ENCODE peak calls at places on chromosomes 6 and 20, in four cellular contexts. Z is GM12865, A is fibroblast of lung, G is HCT116. S is an unnamed sample.

GRCh38 chr6:111774346-111774703 is 98.9 kb downstream of the FYN start:
- DNase-seq in Z (no peak), A (peak; percentile 22), G (no peak), S (no peak)

GRCh38 chr6:77353129-77353528 is 110.2 kb downstream of the HTR1B start:
- DNase-seq in Z (no peak), A (no peak), G (no peak), S (no peak)

GRCh38 chr20:52746190-52746589 is 226.0 kb upstream of the TSHZ2 start:
- DNase-seq in Z (no peak), A (no peak), G (no peak), S (no peak)

GRCh38 chr6:25295651-25296050 is 16.5 kb downstream of the CARMIL1 start:
- DNase-seq in Z (no peak), A (peak; percentile 47), G (no peak), S (no peak)

GRCh38 chr20:57223648-57224489 is 42.6 kb downstream of the BMP7 start:
- DNase-seq in Z (no peak), A (no peak), G (no peak), S (no peak)

GRCh38 chr6:48067148-48067709 is 43.8 kb downstream of the PTCHD4 start:
- DNase-seq in Z (no peak), A (peak; percentile 29), G (no peak), S (no peak)

GRCh38 chr20:10741060-10741459 is 67.3 kb upstream of the JAG1 start:
- DNase-seq in Z (no peak), A (no peak), G (no peak), S (no peak)

GRCh38 chr6:75830959-75831885 is 82.2 kb downstream of the MYO6 start:
- DNase-seq in Z (peak; percentile 57), A (peak; percentile 90), G (no peak), S (peak; percentile 25)

GRCh38 chr6:131909408-131910218 is 41.6 kb downstream of the CCN2 start:
- DNase-seq in Z (peak; percentile 69), A (peak; percentile 53), G (peak; percentile 57), S (no peak)

GRCh38 chr6:148701393-148701774 is 45.4 kb upstream of the UST start:
- DNase-seq in Z (no peak), A (no peak), G (no peak), S (no peak)
- H3K4me3 ChIP-seq in Z (no peak overlapping the region), A (peak overlapping the region; percentile 41), G (no peak overlapping the region), S (no peak overlapping the region)

GRCh38 chr20:63742381-63743024 is 2.9 kb downstream of the SLC2A4RG start:
- DNase-seq in Z (no peak), A (no peak), G (no peak), S (no peak)

GRCh38 chr20:63741676-63742380 is 2.3 kb downstream of the SLC2A4RG start:
- DNase-seq in Z (no peak), A (no peak), G (no peak), S (no peak)

GRCh38 chr20:63740070-63740500 is 509 bp downstream of the SLC2A4RG start:
- DNase-seq in Z (peak; percentile 60), A (peak; percentile 25), G (no peak), S (no peak)

GRCh38 chr20:63740501-63741353 is 1.2 kb downstream of the SLC2A4RG start:
- DNase-seq in Z (peak; percentile 49), A (peak; percentile 84), G (peak; percentile 48), S (peak; percentile 59)

GRCh38 chr20:63741354-63741675 is 1.7 kb downstream of the SLC2A4RG start:
- DNase-seq in Z (no peak), A (no peak), G (no peak), S (no peak)
- TF ChIP-seq CTCF in Z (no peak), A (no peak), G (no peak), S (no peak)

GRCh38 chr6:127115032-127115661 is 3.3 kb upstream of the RSPO3 start:
- DNase-seq in Z (no peak), A (peak; percentile 23), G (no peak), S (no peak)
- H3K4me3 ChIP-seq in Z (no peak overlapping the region), A (no peak overlapping the region), G (no peak overlapping the region), S (no peak overlapping the region)

GRCh38 chr6:98539669-98540207 is 294.6 kb upstream of the POU3F2 start:
- DNase-seq in Z (peak; percentile 16), A (no peak), G (no peak), S (no peak)
- TF ChIP-seq CTCF in Z (no peak), A (no peak), G (peak; percentile 13), S (no peak)

GRCh38 chr6:6199678-6200077 is 120.8 kb downstream of the F13A1 start:
- DNase-seq in Z (no peak), A (no peak), G (no peak), S (no peak)
- H3K4me3 ChIP-seq in Z (no peak overlapping the region), A (no peak overlapping the region), G (no peak overlapping the region), S (no peak overlapping the region)

DNA sequence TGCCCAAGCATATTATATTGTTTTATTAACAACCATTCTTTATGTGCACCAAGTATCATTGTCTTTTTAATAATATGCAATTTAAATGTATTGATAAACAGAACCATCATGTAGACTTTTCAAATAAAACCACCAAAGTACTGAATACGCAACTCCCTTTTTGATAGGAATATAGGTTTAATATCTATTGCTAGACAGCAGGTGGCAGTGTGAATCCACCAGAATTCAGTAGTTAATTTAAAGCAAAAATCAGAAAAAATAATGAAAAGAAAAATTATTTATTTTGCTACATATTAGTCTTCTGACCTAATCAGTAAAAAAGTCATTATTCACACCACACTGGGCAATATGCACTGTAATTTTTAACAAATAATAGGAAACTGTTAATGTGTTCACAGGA is 143.7 kb downstream of the KLHL32 start:
- DNase-seq in Z (peak; percentile 41), A (peak; percentile 27), G (peak; percentile 12), S (peak; percentile 14)
- TF ChIP-seq CTCF in Z (peak; percentile 34), A (peak; percentile 46), G (peak; percentile 28), S (peak; percentile 46)

GRCh38 chr20:36110936-36111445 is 43.5 kb upstream of the EPB41L1 start:
- DNase-seq in Z (no peak), A (no peak), G (no peak), S (no peak)
- H3K4me3 ChIP-seq in Z (no peak overlapping the region), A (no peak overlapping the region), G (no peak overlapping the region), S (no peak overlapping the region)

S was measured in AG09309.